ENCODE peak calls at places on chromosomes 2 and 18, in eight cellular contexts. H is CD8-positive, alpha-beta memory T cell; Y is SK-N-SH; I is pancreas; X is fibroblast of villous mesenchyme; N is fibroblast of the aortic adventitia; P is A549; A is heart left ventricle. D is an unnamed sample.

GRCh38 chr2:237798236-237799059 is at the start of gene RBM44:
- DNase-seq in Y (no peak), N (no peak), X (no peak), H (no peak), P (no peak), I (no peak), A (no peak), D (no peak)

GRCh38 chr2:151947524-151948165 is 119.4 kb upstream of the ARL5A start:
- DNase-seq in X (no peak), H (no peak), A (no peak), P (no peak), I (no peak), Y (no peak), N (peak; percentile 43), D (no peak)

GRCh38 chr18:3720818-3721545 is 271.0 kb downstream of the TGIF1 start:
- DNase-seq in P (no peak), H (no peak), X (no peak), I (no peak), N (no peak), A (no peak), Y (no peak), D (no peak)

GRCh38 chr2:28507806-28508764 is 12.2 kb downstream of the PLB1 start:
- DNase-seq in P (peak; percentile 33), X (peak; percentile 15), Y (no peak), A (no peak), N (no peak), I (no peak), H (peak; percentile 36), D (no peak)

GRCh38 chr18:8177330-8178016 is 431.8 kb upstream of the RAB12 start:
- DNase-seq in Y (no peak), I (peak; percentile 42), H (no peak), A (no peak), X (peak; percentile 63), P (no peak), N (peak; percentile 6), D (no peak)

GRCh38 chr2:67856866-67857265 is 205.9 kb downstream of the C1D start:
- DNase-seq in N (no peak), Y (no peak), H (no peak), A (no peak), I (no peak), P (no peak), X (no peak), D (no peak)

GRCh38 chr2:115165529-115166109 is 723.2 kb downstream of the DPP10 start:
- DNase-seq in I (peak; percentile 25), N (peak; percentile 13), H (no peak), X (peak; percentile 22), P (no peak), Y (peak; percentile 34), A (no peak), D (no peak)

GRCh38 chr2:129396980-129397599 is 582.4 kb upstream of the RAB6C start:
- DNase-seq in H (no peak), X (no peak), P (no peak), A (no peak), I (peak; percentile 13), Y (peak; percentile 43), N (no peak), D (no peak)

GRCh38 chr18:9516437-9517064 is 41.2 kb downstream of the RALBP1 start:
- DNase-seq in A (no peak), I (no peak), P (no peak), H (peak; percentile 22), X (peak; percentile 62), Y (peak; percentile 63), N (peak; percentile 73), D (no peak)

GRCh38 chr2:6773007-6773693 is 92.6 kb downstream of the CMPK2 start:
- DNase-seq in X (peak; percentile 13), N (peak; percentile 2), I (peak; percentile 20), P (peak; percentile 48), Y (peak; percentile 91), H (peak; percentile 36), A (peak; percentile 61), D (no peak)

GRCh38 chr2:240759454-240759853 is 60.6 kb downstream of the KIF1A start:
- DNase-seq in P (no peak), N (no peak), H (no peak), X (no peak), Y (no peak), I (no peak), A (no peak), D (no peak)

GRCh38 chr2:146576301-146576700 is 1268.5 kb upstream of the ACVR2A start:
- DNase-seq in X (peak; percentile 50), Y (no peak), N (no peak), H (no peak), I (no peak), A (no peak), P (no peak), D (no peak)

GRCh38 chr18:56148373-56148772 is 490.0 kb downstream of the TXNL1 start:
- DNase-seq in X (no peak), Y (no peak), I (no peak), N (peak; percentile 77), H (no peak), P (no peak), A (no peak), D (no peak)

GRCh38 chr2:234493117-234493516 is 3.8 kb downstream of the ARL4C start:
- DNase-seq in X (no peak), I (no peak), Y (no peak), P (no peak), N (peak; percentile 17), A (no peak), H (no peak), D (no peak)

GRCh38 chr2:79876430-79876829 is 363.6 kb downstream of the CTNNA2 start:
- DNase-seq in H (no peak), N (no peak), I (no peak), P (no peak), X (no peak), Y (peak; percentile 66), A (no peak), D (no peak)

GRCh38 chr2:105789745-105790466 is 45.2 kb downstream of the NCK2 start:
- DNase-seq in P (no peak), X (peak; percentile 68), Y (no peak), A (peak; percentile 47), N (peak; percentile 34), H (peak; percentile 61), I (no peak), D (no peak)

GRCh38 chr2:83578405-83578804 is 880.7 kb downstream of the SUCLG1 start:
- DNase-seq in H (no peak), X (no peak), A (no peak), N (no peak), Y (no peak), P (no peak), I (no peak), D (no peak)

GRCh38 chr2:96408631-96409542 is 73.3 kb downstream of the NCAPH start:
- DNase-seq in X (no peak), Y (no peak), H (no peak), I (peak; percentile 56), A (peak; percentile 73), P (no peak), N (peak; percentile 94), D (no peak)

GRCh38 chr2:59660262-59660661 is 893.2 kb downstream of the BCL11A start:
- DNase-seq in Y (no peak), P (no peak), X (no peak), I (no peak), H (no peak), A (no peak), N (no peak), D (no peak)

GRCh38 chr2:18814387-18814786 is 225.0 kb upstream of the NT5C1B start:
- DNase-seq in H (no peak), I (no peak), P (no peak), Y (no peak), A (no peak), N (peak; percentile 62), X (peak; percentile 81), D (no peak)

GRCh38 chr18:3115430-3116025 is 102.6 kb upstream of the LPIN2 start:
- DNase-seq in A (no peak), N (no peak), Y (no peak), X (no peak), H (no peak), I (no peak), P (no peak), D (no peak)

GRCh38 chr2:60413069-60413818 is 140.2 kb downstream of the BCL11A start:
- DNase-seq in N (no peak), X (no peak), I (no peak), A (no peak), H (no peak), P (no peak), Y (no peak), D (no peak)

GRCh38 chr18:8857806-8858205 is 152.4 kb downstream of the MTCL1 start:
- DNase-seq in P (no peak), A (no peak), X (no peak), N (no peak), H (no peak), Y (no peak), I (no peak), D (no peak)

DNA sequence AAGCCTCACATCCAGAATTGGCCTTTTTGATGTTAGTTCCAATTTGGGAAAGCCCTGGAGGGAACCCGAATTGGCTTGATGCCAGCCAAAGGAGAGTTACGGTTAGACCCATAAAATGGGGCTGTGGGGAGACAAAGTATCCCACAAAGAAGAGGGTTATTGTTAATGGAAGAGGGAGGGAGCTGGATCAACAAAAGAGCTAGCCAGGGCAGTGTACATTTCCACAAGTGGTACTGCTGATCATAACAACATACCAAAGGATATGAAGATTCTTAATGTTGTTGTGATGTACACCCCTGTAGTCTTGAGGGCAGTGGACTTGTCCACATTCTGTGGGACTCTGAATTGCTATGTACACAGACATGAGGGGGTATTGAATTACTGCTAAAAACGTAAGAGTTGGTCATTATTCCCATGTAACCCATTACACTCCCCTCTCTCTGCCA is 5.1 kb downstream of the TANC1 start:
- DNase-seq in H (no peak), N (no peak), A (no peak), I (no peak), X (peak; percentile 33), Y (no peak), P (no peak), D (no peak)
- H3K4me3 ChIP-seq in H (no peak overlapping the region), N (no peak overlapping the region), A (no peak overlapping the region), I (no peak overlapping the region), X (no peak overlapping the region), Y (no peak overlapping the region), P (no peak overlapping the region), D (peak overlapping the region; percentile 17)

GRCh38 chr2:118604831-118605230 is 242.6 kb downstream of the EN1 start:
- DNase-seq in N (no peak), Y (no peak), I (peak; percentile 69), H (no peak), X (no peak), A (no peak), P (no peak), D (no peak)
- H3K4me3 ChIP-seq in N (no peak overlapping the region), Y (no peak overlapping the region), I (no peak overlapping the region), H (no peak overlapping the region), X (no peak overlapping the region), A (no peak overlapping the region), P (no peak overlapping the region), D (no peak overlapping the region)

GRCh38 chr2:23426284-23426905 is 41.4 kb downstream of the KLHL29 start:
- DNase-seq in Y (no peak), X (peak; percentile 82), I (no peak), P (no peak), A (peak; percentile 29), N (peak; percentile 84), H (no peak), D (peak; percentile 88)
- H3K4me3 ChIP-seq in Y (no peak overlapping the region), X (no peak overlapping the region), I (no peak overlapping the region), P (no peak overlapping the region), A (no peak overlapping the region), N (no peak overlapping the region), H (no peak overlapping the region), D (no peak overlapping the region)

DNA sequence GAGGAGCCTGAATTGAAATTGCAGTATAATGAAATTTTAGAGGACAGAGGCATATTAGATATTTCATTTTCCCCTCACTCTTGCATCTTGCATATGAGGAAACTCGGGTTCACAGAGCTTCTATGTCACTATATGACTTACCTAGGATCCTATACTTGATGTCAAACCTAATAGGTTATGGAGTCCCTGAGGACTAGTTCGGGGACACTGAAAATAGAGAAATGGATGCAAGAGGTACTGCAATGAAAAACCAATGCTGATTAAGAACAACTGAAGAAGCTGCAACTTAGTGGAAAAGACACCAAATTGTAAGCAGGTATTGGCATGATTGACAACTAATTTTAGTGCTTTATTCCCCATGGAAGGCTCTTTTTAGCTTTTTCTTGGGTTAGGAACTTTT is 210.1 kb downstream of the IKZF2 start:
- DNase-seq in I (no peak), X (no peak), Y (no peak), A (no peak), P (no peak), N (no peak), H (no peak), D (no peak)
- H3K4me3 ChIP-seq in I (no peak overlapping the region), X (no peak overlapping the region), Y (no peak overlapping the region), A (no peak overlapping the region), P (no peak overlapping the region), N (no peak overlapping the region), H (no peak overlapping the region), D (no peak overlapping the region)

D was measured in coronary artery.